ENCODE peak calls at places on chromosomes 11 and 22, in four cellular contexts. O is H9, H is IMR-90, E is mesendoderm. Y is an unnamed sample.

GRCh38 chr11:39304586-39304985 is 2154.9 kb downstream of the LRRC4C start:
- DNase-seq in O (no peak), E (peak; percentile 51), H (no peak), Y (no peak)

GRCh38 chr11:33668951-33669596 is 31.6 kb downstream of the C11orf91 start:
- DNase-seq in H (no peak), E (no peak), O (no peak), Y (no peak)

GRCh38 chr11:35584321-35584720 is 33.9 kb upstream of the FJX1 start:
- DNase-seq in E (no peak), O (no peak), H (peak; percentile 88), Y (no peak)

GRCh38 chr11:61077936-61078335 is 24.4 kb upstream of the CD5 start:
- DNase-seq in H (no peak), E (no peak), O (no peak), Y (no peak)

GRCh38 chr22:19896665-19897355 is 42.1 kb upstream of the GNB1L start:
- DNase-seq in H (no peak), E (no peak), O (no peak), Y (no peak)

GRCh38 chr22:29031236-29031982 is 30.2 kb downstream of the C22orf31 start:
- DNase-seq in E (peak; percentile 99), H (peak; percentile 98), O (peak; percentile 74), Y (peak; percentile 60)

GRCh38 chr11:2701898-2702434 is 2.2 kb upstream of the KCNQ1OT1 start:
- DNase-seq in O (no peak), E (no peak), H (no peak), Y (no peak)

GRCh38 chr11:72244317-72245231 is 598 bp upstream of the PHOX2A start:
- DNase-seq in O (peak; percentile 68), H (no peak), E (peak; percentile 75), Y (no peak)

GRCh38 chr11:975824-976223 is 50.2 kb downstream of the AP2A2 start:
- DNase-seq in E (peak; percentile 85), H (peak; percentile 52), O (peak; percentile 76), Y (peak; percentile 69)

GRCh38 chr11:85118151-85118550 is 509.0 kb downstream of the DLG2 start:
- DNase-seq in H (peak; percentile 33), O (no peak), E (peak; percentile 28), Y (no peak)

GRCh38 chr22:41696714-41697113 is 2.6 kb upstream of the MEI1 start:
- DNase-seq in H (no peak), O (no peak), E (no peak), Y (no peak)

GRCh38 chr11:111634981-111635705 is 32.9 kb downstream of the SIK2 start:
- DNase-seq in E (no peak), O (no peak), H (peak; percentile 66), Y (no peak)

GRCh38 chr11:87316491-87316890 is 278.8 kb downstream of the TMEM135 start:
- DNase-seq in O (no peak), E (no peak), H (no peak), Y (no peak)

GRCh38 chr22:43740587-43741270 is 71.4 kb downstream of the EFCAB6 start:
- DNase-seq in O (no peak), H (no peak), E (no peak), Y (no peak)

GRCh38 chr22:44963832-44964721 is 45.7 kb downstream of the PHF21B start:
- DNase-seq in O (no peak), H (no peak), E (no peak), Y (no peak)

GRCh38 chr11:111823629-111824028 is 47.8 kb downstream of the ALG9 start:
- DNase-seq in E (no peak), H (no peak), O (no peak), Y (no peak)

GRCh38 chr11:33063326-33063775 is 24.0 kb downstream of the TCP11L1 start:
- DNase-seq in E (no peak), O (no peak), H (peak; percentile 77), Y (no peak)

GRCh38 chr11:49432242-49432848 is 223.9 kb upstream of the FOLH1 start:
- DNase-seq in E (no peak), H (no peak), O (no peak), Y (no peak)

GRCh38 chr11:67421421-67422031 is 6.0 kb downstream of the CARNS1 start:
- DNase-seq in E (no peak), H (no peak), O (no peak), Y (no peak)

GRCh38 chr22:49305966-49306631 is 521.6 kb downstream of the BRD1 start:
- DNase-seq in H (no peak), O (peak; percentile 1), E (no peak), Y (peak; percentile 38)

GRCh38 chr11:134369656-134370525 is 38.1 kb downstream of the GLB1L2 start:
- DNase-seq in H (no peak), E (no peak), O (no peak), Y (no peak)

GRCh38 chr11:112828433-112828832 is 132.8 kb upstream of the NCAM1 start:
- DNase-seq in H (no peak), O (no peak), E (no peak), Y (no peak)

GRCh38 chr22:41848468-41848867 is 15.6 kb downstream of the SREBF2 start:
- DNase-seq in O (no peak), E (no peak), H (no peak), Y (no peak)

GRCh38 chr11:97454988-97455387 is 1065.2 kb downstream of the JRKL start:
- DNase-seq in E (peak; percentile 11), H (no peak), O (no peak), Y (no peak)

GRCh38 chr11:63560506-63561179 is 2.5 kb downstream of the PLAAT2 start:
- DNase-seq in O (peak; percentile 11), E (no peak), H (no peak), Y (no peak)

GRCh38 chr11:104151404-104152204 is 12.3 kb downstream of the PDGFD start:
- DNase-seq in O (no peak), H (no peak), E (no peak), Y (no peak)

GRCh38 chr11:86743223-86744118 is 56.9 kb upstream of the PRSS23 start:
- DNase-seq in E (peak; percentile 53), O (no peak), H (peak; percentile 99), Y (no peak)

GRCh38 chr11:132064987-132065620 is 694.7 kb downstream of the NTM start:
- DNase-seq in H (peak; percentile 99), E (no peak), O (no peak), Y (no peak)

DNA sequence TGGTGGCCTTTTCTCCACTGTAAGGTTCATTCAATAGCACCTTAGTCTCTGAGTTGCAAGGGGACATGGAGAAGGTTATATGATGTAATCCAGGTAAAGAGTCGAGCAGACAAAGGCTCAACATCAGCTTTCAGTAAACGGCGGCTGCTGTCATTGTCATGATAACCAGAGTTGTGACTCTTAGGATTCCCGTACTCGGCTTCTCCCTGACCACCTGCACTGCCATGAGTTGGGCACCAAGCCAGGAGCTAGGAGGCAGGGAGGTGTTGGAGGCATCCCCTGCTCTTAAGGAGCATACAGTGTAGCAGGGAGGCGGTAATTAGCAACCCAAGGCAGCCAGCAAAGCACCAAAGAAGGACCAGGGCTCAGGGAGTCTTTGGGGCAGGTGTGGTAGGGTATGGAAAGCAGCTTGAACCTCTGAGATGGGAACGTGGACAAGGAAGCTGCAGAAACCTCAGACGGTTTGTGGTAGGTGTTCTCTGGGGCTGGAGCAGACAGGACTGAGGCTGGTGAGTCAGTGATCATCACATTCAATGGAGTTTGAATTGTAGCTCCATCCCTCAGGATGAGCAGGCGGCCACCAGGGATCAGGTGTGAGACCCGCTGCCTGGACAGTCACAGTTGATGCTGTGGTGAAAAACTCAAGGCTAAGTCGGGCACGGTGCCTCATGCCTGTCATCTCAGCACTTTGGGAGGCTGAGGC is 31.7 kb downstream of the LIF start:
- DNase-seq in O (peak; percentile 56), H (no peak), E (no peak), Y (no peak)
- H3K56ac ChIP-seq in O (no peak overlapping the region), H (no peak overlapping the region), E (no peak overlapping the region), Y (no peak overlapping the region)

DNA sequence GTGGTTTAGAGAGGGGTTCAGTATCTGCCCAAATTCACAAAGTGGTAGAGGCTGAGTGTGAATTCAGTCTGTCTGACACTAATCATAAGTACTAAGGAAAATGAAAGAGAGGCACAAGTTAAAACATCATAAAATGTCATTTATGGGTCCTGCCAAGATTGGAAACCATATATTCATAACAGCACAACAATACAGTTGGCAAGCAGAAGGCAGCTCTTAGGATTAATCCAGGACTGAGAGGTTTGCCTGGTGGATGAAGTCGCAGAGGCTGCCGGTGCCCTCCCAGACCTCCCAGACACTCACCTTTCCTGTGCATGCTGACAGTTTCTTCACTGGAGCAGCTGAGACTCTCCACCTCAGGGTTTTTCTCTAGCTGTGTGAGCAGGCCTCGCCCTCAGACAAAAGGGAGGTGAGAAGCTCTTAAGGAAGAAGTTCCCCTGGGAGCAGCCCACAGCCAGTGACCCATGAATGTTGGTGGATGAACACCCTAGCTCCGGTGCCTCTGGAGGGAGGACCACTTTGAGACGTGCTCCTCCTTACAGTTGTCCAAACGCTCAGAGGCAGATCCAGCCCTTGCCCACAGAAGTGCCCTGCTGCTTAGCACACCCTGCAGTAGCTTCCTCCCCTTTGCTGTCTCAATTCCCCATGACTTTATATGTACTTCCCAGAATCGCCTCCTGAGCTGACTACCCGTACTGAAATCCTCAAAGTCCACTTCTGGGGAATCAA is 43.7 kb downstream of the MAML2 start:
- DNase-seq in H (no peak), E (no peak), O (no peak), Y (no peak)
- H3K56ac ChIP-seq in H (no peak overlapping the region), E (peak overlapping the region; percentile 38), O (no peak overlapping the region), Y (no peak overlapping the region)

DNA sequence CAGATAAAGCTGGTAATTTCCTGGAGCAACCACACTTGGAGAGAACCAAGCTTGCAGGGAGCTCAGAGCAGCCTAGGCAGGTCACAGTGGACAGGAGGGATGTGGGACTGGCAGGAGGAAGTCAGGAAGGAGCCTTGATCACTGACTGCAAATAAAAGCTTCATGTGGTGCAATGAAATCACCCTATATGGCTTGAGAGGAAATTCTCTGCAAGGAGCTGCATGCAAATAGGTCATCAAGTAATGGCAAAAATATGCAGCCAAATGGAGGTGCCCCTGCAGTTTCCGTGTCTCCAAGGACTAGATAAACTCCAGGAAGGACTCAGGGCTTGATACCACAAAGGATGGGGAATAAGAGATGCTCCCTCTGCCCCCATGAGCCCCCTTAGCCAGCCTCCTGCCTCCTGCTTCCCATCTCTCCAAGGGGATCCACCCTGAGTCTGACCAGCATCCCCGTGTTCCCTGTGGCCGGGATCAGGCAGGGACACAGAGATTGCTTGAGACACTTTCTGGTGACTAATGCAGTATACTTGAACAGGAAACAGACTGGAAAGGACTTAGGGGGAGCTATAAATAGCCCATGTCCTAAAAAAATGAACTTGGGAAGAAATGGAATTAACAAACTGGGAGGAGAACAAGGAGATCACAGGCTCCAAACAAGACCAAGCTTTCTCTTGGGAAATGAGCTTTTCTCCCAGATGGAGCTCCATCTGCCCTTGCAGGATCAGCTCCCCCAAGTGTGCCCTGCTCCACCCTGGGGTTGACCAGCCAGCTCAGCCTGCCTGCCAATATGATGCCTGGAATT is 23.9 kb upstream of the MICAL2 start:
- DNase-seq in O (no peak), H (peak; percentile 97), E (peak; percentile 94), Y (no peak)
- H3K56ac ChIP-seq in O (no peak overlapping the region), H (peak overlapping the region; percentile 100), E (peak overlapping the region; percentile 11), Y (no peak overlapping the region)

DNA sequence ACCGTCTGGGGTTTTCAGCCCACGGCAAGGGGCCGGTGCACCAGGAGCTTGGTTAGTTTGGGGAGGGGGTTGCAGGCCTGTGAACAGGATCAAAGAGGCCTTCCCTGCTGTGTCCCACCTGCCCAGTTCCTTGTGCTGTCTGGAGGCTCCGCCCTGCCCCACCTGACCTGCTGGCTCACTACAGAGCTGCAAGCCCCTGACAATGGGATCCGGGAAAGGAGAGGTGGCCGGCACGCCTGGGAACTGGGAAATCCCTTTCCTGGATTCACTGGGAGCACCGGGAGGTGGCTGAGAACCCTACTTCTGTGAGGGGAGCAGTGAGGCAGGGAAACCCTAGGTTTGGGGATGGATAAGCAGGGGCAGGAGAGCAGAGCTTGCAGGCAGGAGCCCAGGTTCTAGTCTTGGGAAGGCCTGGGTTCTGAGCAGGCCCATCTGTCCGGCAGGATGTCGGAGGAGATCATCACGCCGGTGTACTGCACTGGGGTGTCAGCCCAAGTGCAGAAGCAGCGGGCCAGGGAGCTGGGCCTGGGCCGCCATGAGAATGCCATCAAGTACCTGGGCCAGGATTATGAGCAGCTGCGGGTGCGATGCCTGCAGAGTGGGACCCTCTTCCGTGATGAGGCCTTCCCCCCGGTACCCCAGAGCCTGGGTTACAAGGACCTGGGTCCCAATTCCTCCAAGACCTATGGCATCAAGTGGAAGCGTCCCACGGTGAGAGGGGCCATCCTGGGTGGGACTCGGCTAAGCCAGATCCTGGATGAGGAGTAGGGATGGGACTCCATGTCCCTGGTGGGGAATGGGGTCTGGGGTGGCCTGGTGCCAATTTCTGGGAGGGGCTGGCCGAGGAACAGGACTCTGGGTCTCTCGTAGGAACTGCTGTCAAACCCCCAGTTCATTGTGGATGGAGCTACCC is 786 bp downstream of the CAPN1 start:
- DNase-seq in H (no peak), O (peak; percentile 88), E (peak; percentile 81), Y (no peak)
- H3K56ac ChIP-seq in H (peak overlapping the region; percentile 84), O (no peak overlapping the region), E (peak overlapping the region; percentile 81), Y (peak overlapping the region; percentile 55)